ENCODE peak calls at places on chromosomes 16 and 17, in six cellular contexts. N is BE2C, K is lower leg skin, L is A673, O is neural progenitor cell, T is heart left ventricle. Z is an unnamed sample.

GRCh38 chr16:19691161-19691850 is 26.7 kb downstream of the KNOP1 start:
- DNase-seq in L (no peak), T (no peak), O (no peak), K (no peak), N (no peak), Z (no peak)

GRCh38 chr17:33192961-33193911 is 99.9 kb downstream of the ASIC2 start:
- DNase-seq in L (no peak), T (no peak), O (peak), K (peak), N (no peak), Z (no peak)

GRCh38 chr17:78490156-78490555 is 87.0 kb downstream of the DNAH17 start:
- DNase-seq in O (no peak), T (no peak), N (no peak), L (no peak), K (no peak), Z (no peak)

GRCh38 chr17:57108656-57109392 is 23.8 kb downstream of the AKAP1 start:
- DNase-seq in O (peak), L (no peak), K (no peak), N (no peak), T (no peak), Z (no peak)

GRCh38 chr17:39222866-39223834 is 2.6 kb downstream of the STAC2 start:
- DNase-seq in N (no peak), O (no peak), T (no peak), K (no peak), L (no peak), Z (no peak)

GRCh38 chr16:25006504-25007055 is 8.6 kb downstream of the ARHGAP17 start:
- DNase-seq in K (no peak), O (no peak), L (peak), T (no peak), N (peak), Z (peak)

GRCh38 chr17:46056800-46057304 is 57.8 kb downstream of the STH start:
- DNase-seq in T (no peak), L (no peak), N (no peak), K (no peak), O (no peak), Z (no peak)

GRCh38 chr16:81836279-81837054 is 57.4 kb downstream of the PLCG2 start:
- DNase-seq in O (no peak), T (no peak), K (no peak), N (no peak), L (no peak), Z (no peak)

GRCh38 chr17:82269882-82270500 is 3.5 kb downstream of the CSNK1D start:
- DNase-seq in K (no peak), O (no peak), T (peak), N (no peak), L (no peak), Z (no peak)

GRCh38 chr17:44044092-44044491 is 22.4 kb downstream of the LSM12 start:
- DNase-seq in L (no peak), O (no peak), N (no peak), K (no peak), T (no peak), Z (no peak)

GRCh38 chr17:82003411-82004381 is 19.0 kb downstream of the CENPX start:
- DNase-seq in L (peak), N (peak), T (no peak), K (peak), O (no peak), Z (no peak)

DNA sequence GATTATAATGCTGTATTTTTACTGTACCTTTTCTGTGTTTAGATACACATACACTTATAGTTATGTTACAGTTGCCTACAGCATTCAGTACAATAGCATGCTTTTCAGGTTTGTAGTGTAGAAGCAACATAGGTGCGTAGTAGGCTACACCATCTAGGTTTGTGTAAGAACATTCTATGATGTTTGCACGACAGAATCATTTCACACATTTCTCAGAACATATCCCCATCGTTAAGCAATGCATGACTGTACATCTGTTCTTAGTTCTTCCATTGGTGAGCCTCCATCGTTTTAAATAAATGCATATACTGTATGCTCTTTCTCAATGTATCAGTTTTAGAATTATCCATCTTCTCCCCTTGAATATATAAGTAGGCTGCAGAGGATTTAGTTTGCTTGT is 122.6 kb downstream of the PITPNC1 start:
- DNase-seq in T (no peak), N (no peak), O (no peak), L (no peak), K (no peak), Z (no peak)
- TF ChIP-seq CTCF in T (no peak), N (no peak), O (no peak), L (no peak), K (no peak), Z (no peak)

GRCh38 chr17:4161179-4161559 is 18.2 kb downstream of the CYB5D2 start:
- DNase-seq in L (no peak), K (no peak), T (no peak), O (no peak), N (peak), Z (no peak)
- TF ChIP-seq CTCF in L (no peak), K (no peak), T (no peak), O (no peak), N (peak), Z (no peak)

GRCh38 chr16:50371036-50371716 is 2.4 kb upstream of the BRD7 start:
- DNase-seq in L (no peak), O (no peak), K (no peak), T (no peak), N (no peak), Z (no peak)

GRCh38 chr16:50367777-50368409 is 895 bp downstream of the BRD7 start:
- DNase-seq in O (no peak), L (no peak), K (no peak), N (no peak), T (no peak), Z (no peak)

GRCh38 chr16:50369133-50369804 is 481 bp upstream of the BRD7 start:
- DNase-seq in L (no peak), K (no peak), N (no peak), T (no peak), O (no peak), Z (no peak)

GRCh38 chr16:50366126-50366525 is 2.7 kb downstream of the BRD7 start:
- DNase-seq in L (no peak), N (no peak), T (no peak), O (no peak), K (no peak), Z (no peak)

GRCh38 chr16:50368410-50369132 is at the start of gene BRD7:
- DNase-seq in K (no peak), L (peak), O (peak), T (peak), N (peak), Z (no peak)
- TF ChIP-seq CTCF in K (no peak), L (no peak), O (peak), T (peak), N (peak), Z (no peak)

DNA sequence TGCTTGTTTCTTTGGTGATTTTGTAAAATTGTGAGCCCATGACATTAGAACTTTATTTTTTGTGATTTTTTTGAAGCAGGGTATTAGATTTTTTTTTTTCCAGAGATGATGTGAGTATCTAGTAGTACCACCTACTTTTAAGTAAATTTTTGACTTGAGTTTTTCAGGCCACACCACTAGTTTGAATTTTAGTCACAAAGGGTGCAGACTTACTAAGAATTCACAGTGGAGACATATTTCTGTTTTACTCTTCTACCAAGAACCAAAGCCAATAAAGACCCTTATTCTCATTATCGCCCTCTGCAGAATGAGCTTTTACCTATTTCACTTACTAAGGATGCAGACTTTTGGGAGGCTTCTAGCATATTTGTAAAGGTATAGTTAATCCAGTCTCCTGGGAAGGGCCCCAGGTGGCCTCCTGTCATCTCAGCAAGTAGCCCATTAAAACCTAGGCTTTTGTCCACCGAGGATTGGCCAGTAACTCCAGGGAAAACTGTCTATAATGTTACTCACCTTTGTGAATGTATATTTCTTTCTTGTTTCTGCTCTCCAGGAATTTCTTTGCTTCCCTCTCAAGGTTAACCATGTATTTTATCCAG is 30.6 kb downstream of the NLK start:
- DNase-seq in N (no peak), T (no peak), O (peak), L (no peak), K (no peak), Z (no peak)
- TF ChIP-seq CTCF in N (no peak), T (no peak), O (no peak), L (no peak), K (no peak), Z (no peak)

DNA sequence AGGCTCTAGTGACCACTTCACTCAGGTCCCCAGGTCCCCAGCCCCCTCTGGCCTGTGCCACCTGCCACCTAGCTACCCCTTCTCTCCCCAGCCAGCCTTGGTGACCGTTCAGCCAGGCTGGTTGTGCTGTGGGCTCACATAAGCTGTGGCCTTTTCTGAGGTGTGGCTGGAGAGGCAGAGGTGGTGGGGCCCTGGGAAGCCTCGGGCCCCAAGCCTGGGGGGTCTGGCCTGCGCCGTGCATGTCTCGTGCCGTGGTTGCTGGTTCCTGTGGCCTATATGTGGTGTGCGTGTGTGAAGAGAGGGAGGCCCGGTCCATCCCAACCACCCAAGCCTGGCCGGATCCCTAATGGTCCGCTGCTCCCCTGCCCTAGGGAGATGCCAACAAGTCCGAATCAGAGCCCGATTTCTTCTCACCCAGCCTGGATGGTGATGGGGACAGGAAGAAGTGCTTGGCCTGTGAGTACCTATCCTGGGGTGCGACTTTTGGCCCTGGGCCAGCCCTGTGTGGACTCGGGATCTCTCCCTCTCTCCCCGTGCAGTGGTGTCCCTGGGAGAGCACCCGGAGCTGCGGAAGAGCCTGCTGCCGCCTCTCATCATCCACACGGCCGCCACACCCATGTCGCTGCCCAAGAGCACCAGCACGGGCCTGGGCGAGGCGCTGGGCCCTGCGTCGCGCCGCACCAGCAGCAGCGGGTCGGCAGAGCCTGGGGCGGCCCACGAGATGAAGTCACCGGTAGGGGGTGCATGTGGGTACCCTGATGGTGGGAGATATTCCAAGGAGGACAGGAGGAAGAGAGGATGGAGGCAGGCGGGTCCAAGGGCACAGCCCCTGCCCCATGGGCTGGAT is 35.9 kb downstream of the CACNA1G start:
- DNase-seq in N (no peak), T (no peak), K (no peak), L (no peak), O (peak), Z (no peak)
- TF ChIP-seq CTCF in N (no peak), T (peak), K (no peak), L (peak), O (peak), Z (peak)

DNA sequence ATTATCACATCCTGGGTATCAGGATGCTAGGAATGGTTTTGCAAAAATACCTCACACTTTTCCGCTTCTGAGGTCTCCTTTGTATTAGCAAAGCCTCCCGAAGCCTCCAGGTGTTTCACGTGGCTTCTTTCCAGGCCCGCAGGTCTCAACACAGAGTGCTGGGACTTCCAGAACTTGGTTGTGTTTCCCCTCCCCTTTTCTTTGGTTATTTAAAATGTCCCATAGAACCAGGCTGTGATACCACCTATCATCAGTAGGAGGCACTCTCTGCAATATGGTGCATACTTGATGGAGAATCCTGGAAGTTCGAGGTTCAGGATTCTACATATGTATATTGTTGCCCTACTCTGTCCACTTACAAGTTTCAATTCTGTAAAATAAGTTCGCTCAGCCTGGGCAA is 28.8 kb downstream of the ATP2C2 start:
- DNase-seq in K (no peak), N (no peak), T (no peak), L (no peak), O (no peak), Z (no peak)
- TF ChIP-seq CTCF in K (no peak), N (peak), T (no peak), L (peak), O (peak), Z (peak)

DNA sequence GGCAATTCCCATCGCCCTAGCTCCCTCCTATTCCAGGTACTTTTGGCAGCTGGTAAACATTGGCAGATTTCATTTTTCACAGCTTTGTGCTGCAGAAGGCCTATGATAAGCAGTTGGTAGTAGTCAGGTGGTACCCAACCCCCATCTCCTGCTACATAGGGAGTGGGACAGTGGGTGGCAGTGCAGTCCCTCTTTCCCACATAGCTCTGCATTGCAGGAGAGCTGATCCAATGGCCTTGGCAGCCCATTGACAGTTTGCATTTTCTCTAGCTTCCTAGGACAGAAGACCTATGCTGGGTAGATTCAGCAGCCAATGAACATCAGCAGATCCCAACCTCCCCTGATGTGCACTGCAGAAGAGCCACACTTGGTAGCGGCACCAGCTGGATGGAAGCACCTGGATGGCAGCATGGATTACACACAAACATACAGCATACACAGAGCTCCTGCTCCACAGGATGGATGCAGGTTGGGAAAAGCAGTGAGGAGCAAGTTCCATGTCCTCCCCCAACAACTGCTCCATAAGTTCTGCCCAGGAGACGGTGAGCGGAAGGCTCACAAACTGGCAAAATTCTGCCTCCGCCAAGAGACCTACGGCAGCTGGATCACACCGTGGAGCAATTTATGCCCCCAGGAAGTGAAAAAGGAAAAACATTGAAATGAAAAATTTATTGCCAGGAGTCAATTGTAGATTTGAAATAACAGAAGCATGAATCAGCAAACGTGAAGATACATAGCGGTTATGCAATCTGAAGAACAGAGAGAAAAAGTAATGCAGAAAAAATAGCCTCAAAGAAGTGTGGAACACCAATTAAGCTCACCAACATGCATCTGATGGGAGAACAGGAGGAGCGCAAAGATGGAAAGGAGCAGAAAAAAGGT is 95.7 kb downstream of the CACNG1 start:
- DNase-seq in O (peak), N (peak), T (no peak), K (no peak), L (peak), Z (no peak)
- TF ChIP-seq CTCF in O (peak), N (peak), T (no peak), K (no peak), L (peak), Z (no peak)